ENCODE peak calls at places on chromosomes 12 and 14, in four cellular contexts. One of them, this sample, is unnamed.
A peak's percentile ranks its signal among the peaks of the same experiment; 100 is the strongest.

GRCh38 chr12:481422-481821 is 21.7 kb downstream of the B4GALNT3 start:
- DNase-seq in DND-41: no peak
- DNase-seq in fibroblast of lung: peak; percentile 82
- DNase-seq in SK-N-SH: no peak
- DNase-seq in this sample: no peak

GRCh38 chr12:107247650-107248049 is 154.3 kb upstream of the CRY1 start:
- DNase-seq in DND-41: no peak
- DNase-seq in fibroblast of lung: no peak
- DNase-seq in SK-N-SH: no peak
- DNase-seq in this sample: no peak

GRCh38 chr12:46892887-46893286 is 67.1 kb upstream of the SLC38A4 start:
- DNase-seq in DND-41: no peak
- DNase-seq in fibroblast of lung: no peak
- DNase-seq in SK-N-SH: no peak
- DNase-seq in this sample: no peak

GRCh38 chr14:88421286-88421685 is 35.8 kb downstream of the SPATA7 start:
- DNase-seq in DND-41: no peak
- DNase-seq in fibroblast of lung: peak; percentile 34
- DNase-seq in SK-N-SH: no peak
- DNase-seq in this sample: no peak

GRCh38 chr12:110245278-110245868 is 35.7 kb upstream of the ATP2A2 start:
- DNase-seq in DND-41: peak; percentile 38
- DNase-seq in fibroblast of lung: no peak
- DNase-seq in SK-N-SH: peak; percentile 18
- DNase-seq in this sample: peak; percentile 82

GRCh38 chr12:131163189-131163738 is 209.6 kb downstream of the ADGRD1 start:
- DNase-seq in DND-41: no peak
- DNase-seq in fibroblast of lung: no peak
- DNase-seq in SK-N-SH: no peak
- DNase-seq in this sample: no peak

GRCh38 chr14:63867926-63868921 is 15.4 kb downstream of the SYNE2 start:
- DNase-seq in DND-41: peak; percentile 44
- DNase-seq in fibroblast of lung: peak; percentile 13
- DNase-seq in SK-N-SH: no peak
- DNase-seq in this sample: peak; percentile 46

GRCh38 chr12:121144416-121144914 is 11.8 kb downstream of the P2RX7 start:
- DNase-seq in DND-41: no peak
- DNase-seq in fibroblast of lung: peak; percentile 24
- DNase-seq in SK-N-SH: no peak
- DNase-seq in this sample: peak; percentile 45

GRCh38 chr14:100612879-100613455 is 25.8 kb upstream of the BEGAIN start:
- DNase-seq in DND-41: no peak
- DNase-seq in fibroblast of lung: no peak
- DNase-seq in SK-N-SH: peak; percentile 83
- DNase-seq in this sample: no peak

GRCh38 chr12:81347404-81347803 is 269.5 kb downstream of the ACSS3 start:
- DNase-seq in DND-41: no peak
- DNase-seq in fibroblast of lung: no peak
- DNase-seq in SK-N-SH: no peak
- DNase-seq in this sample: no peak

GRCh38 chr14:75254381-75254821 is 24.2 kb upstream of the FOS start:
- DNase-seq in DND-41: no peak
- DNase-seq in fibroblast of lung: no peak
- DNase-seq in SK-N-SH: no peak
- DNase-seq in this sample: no peak

GRCh38 chr12:62778187-62778586 is 156.8 kb downstream of the PPM1H start:
- DNase-seq in DND-41: no peak
- DNase-seq in fibroblast of lung: no peak
- DNase-seq in SK-N-SH: no peak
- DNase-seq in this sample: no peak

GRCh38 chr12:11446372-11446771 is 51.0 kb upstream of the PRB2 start:
- DNase-seq in DND-41: peak; percentile 8
- DNase-seq in fibroblast of lung: no peak
- DNase-seq in SK-N-SH: no peak
- DNase-seq in this sample: no peak

GRCh38 chr12:30573145-30573544 is 122.5 kb downstream of the IPO8 start:
- DNase-seq in DND-41: no peak
- DNase-seq in fibroblast of lung: no peak
- DNase-seq in SK-N-SH: no peak
- DNase-seq in this sample: no peak

GRCh38 chr12:59874781-59875180 is 279.0 kb downstream of the SLC16A7 start:
- DNase-seq in DND-41: no peak
- DNase-seq in fibroblast of lung: peak; percentile 12
- DNase-seq in SK-N-SH: no peak
- DNase-seq in this sample: peak; percentile 69

GRCh38 chr12:68460236-68460635 is 128.1 kb upstream of the MDM1 start:
- DNase-seq in DND-41: no peak
- DNase-seq in fibroblast of lung: no peak
- DNase-seq in SK-N-SH: no peak
- DNase-seq in this sample: no peak

GRCh38 chr12:86666311-86666710 is 410.1 kb upstream of the MGAT4C start:
- DNase-seq in DND-41: no peak
- DNase-seq in fibroblast of lung: peak; percentile 18
- DNase-seq in SK-N-SH: no peak
- DNase-seq in this sample: no peak

GRCh38 chr14:79585845-79586244 is 625.5 kb downstream of the DIO2 start:
- DNase-seq in DND-41: no peak
- DNase-seq in fibroblast of lung: peak; percentile 85
- DNase-seq in SK-N-SH: no peak
- DNase-seq in this sample: no peak

GRCh38 chr12:80472912-80473500 is 29.0 kb downstream of the PTPRQ start:
- DNase-seq in DND-41: no peak
- DNase-seq in fibroblast of lung: peak; percentile 78
- DNase-seq in SK-N-SH: peak; percentile 20
- DNase-seq in this sample: peak; percentile 88

DNA sequence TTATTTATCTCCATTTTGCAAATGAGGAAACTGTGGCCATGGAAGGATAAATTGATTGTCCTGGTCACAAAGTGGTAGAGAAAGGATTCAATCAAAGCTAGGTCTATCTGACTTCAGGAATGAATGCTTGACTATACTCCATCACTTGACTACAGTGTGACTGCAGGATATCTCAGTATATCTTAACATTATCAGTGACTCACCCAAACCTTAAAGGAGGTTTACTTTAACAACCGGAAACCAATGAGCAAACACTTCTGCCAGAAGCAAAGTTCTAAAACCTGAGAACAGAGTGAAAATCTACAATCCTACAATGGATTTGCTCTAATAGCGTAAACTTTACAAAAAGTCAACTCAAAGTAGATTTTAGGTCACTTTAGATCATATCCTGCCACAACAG is 277.0 kb downstream of the CEP128 start:
- DNase-seq in DND-41: no peak
- DNase-seq in fibroblast of lung: peak; percentile 72
- DNase-seq in SK-N-SH: no peak
- DNase-seq in this sample: no peak
- H3K4me2 ChIP-seq in DND-41: peak overlapping the region; percentile 31
- H3K4me2 ChIP-seq in fibroblast of lung: no peak overlapping the region
- H3K4me2 ChIP-seq in SK-N-SH: no peak overlapping the region
- H3K4me2 ChIP-seq in this sample: no peak overlapping the region

GRCh38 chr12:65823481-65824313 is 586 bp upstream of the HMGA2 start:
- DNase-seq in DND-41: no peak
- DNase-seq in fibroblast of lung: peak; percentile 56
- DNase-seq in SK-N-SH: peak; percentile 41
- DNase-seq in this sample: no peak
- H2AFZ ChIP-seq in DND-41: no peak overlapping the region
- H2AFZ ChIP-seq in fibroblast of lung: peak overlapping the region; percentile 90
- H2AFZ ChIP-seq in SK-N-SH: no peak overlapping the region
- H2AFZ ChIP-seq in this sample: no peak overlapping the region

DNA sequence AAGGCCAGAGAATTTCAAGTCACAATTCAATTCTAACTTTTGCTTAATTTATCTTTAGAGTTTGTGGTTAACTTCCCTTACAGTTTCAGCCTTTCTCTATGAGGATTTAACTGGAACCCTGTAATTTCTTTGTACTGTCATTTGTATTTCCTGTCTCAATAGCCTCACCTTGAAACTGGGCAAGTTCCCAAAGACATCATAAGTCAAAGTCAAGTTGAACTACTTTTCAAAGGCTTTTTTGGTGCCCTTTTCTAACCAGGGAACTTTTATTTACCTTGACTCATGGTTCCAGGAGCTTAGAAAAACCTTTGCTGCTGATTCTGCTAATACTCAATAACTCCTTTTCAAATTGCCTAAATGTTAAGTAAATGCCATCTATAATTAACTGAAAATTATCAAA is 200.8 kb upstream of the KRR1 start:
- DNase-seq in DND-41: no peak
- DNase-seq in fibroblast of lung: peak; percentile 66
- DNase-seq in SK-N-SH: no peak
- DNase-seq in this sample: no peak
- H3K4me2 ChIP-seq in DND-41: no peak overlapping the region
- H3K4me2 ChIP-seq in fibroblast of lung: no peak overlapping the region
- H3K4me2 ChIP-seq in SK-N-SH: no peak overlapping the region
- H3K4me2 ChIP-seq in this sample: no peak overlapping the region

DNA sequence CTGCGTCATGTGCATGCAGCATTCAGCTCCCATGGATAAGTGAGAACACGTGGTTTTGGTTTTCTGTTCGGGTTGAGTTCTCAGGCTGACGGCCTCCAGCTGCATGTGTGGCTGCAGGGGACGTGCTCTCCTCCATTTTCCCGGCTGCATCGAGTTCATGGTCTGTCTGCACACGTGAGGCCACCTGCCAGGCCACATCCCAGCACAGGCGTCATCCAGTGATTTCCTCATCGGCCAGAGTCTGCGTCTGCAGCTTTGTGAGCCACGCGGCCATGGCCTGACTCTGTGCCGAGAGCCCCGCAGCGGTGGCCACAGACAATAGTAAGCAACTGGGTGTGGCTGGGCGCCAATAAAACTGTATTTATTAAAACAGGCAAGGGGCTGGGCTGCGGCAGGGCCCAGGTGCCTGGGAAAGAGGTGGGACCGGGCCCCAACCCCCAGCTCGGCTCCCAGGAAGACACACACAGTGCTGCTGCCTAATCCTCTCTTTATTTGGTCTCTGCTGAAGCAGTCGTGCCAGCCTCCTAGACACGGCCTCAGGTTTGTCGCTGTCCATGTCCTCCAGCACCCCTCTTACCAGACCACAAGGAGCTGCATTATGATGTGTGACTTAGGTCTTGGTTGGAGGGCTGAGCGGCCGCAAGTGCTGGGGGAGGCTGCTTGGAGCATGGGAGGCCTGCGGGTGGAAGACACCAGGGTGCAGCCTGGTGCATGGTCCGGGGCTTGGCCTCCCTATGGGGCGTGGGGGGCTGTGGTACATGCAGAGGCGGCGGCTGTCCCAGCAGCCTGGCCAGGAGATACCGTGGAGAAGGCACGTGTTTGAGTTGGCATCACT is 52.0 kb downstream of the NOC4L start:
- DNase-seq in DND-41: no peak
- DNase-seq in fibroblast of lung: no peak
- DNase-seq in SK-N-SH: no peak
- DNase-seq in this sample: no peak
- H2AFZ ChIP-seq in DND-41: no peak overlapping the region
- H2AFZ ChIP-seq in fibroblast of lung: no peak overlapping the region
- H2AFZ ChIP-seq in SK-N-SH: no peak overlapping the region
- H2AFZ ChIP-seq in this sample: no peak overlapping the region

This sample was measured in Karpas-422.